ENCODE peak calls at places on chromosomes 16 and 17, in ten cellular contexts. One of them, this sample, is unnamed.

GRCh38 chr17:40616592-40616991 is 31.0 kb downstream of the SMARCE1 start:
- DNase-seq in breast epithelium: no peak
- DNase-seq in prostate gland: no peak
- DNase-seq in uterus: no peak
- DNase-seq in aorta: no peak
- DNase-seq in tibial artery: no peak
- DNase-seq in transverse colon: no peak
- DNase-seq in WERI-Rb-1: no peak
- DNase-seq in left ventricle myocardium inferior: no peak
- DNase-seq in CD8-positive, alpha-beta memory T cell: no peak
- DNase-seq in this sample: no peak

GRCh38 chr17:52383493-52384100 is 225.1 kb upstream of the CA10 start:
- DNase-seq in aorta: no peak
- DNase-seq in CD8-positive, alpha-beta memory T cell: no peak
- DNase-seq in breast epithelium: peak
- DNase-seq in transverse colon: peak
- DNase-seq in uterus: no peak
- DNase-seq in WERI-Rb-1: peak
- DNase-seq in tibial artery: no peak
- DNase-seq in left ventricle myocardium inferior: no peak
- DNase-seq in prostate gland: peak
- DNase-seq in this sample: no peak

GRCh38 chr17:78351449-78352006 is 8.3 kb downstream of the SOCS3 start:
- DNase-seq in tibial artery: peak
- DNase-seq in WERI-Rb-1: no peak
- DNase-seq in transverse colon: peak
- DNase-seq in left ventricle myocardium inferior: peak
- DNase-seq in prostate gland: peak
- DNase-seq in breast epithelium: peak
- DNase-seq in uterus: peak
- DNase-seq in aorta: peak
- DNase-seq in CD8-positive, alpha-beta memory T cell: no peak
- DNase-seq in this sample: peak

GRCh38 chr16:11796227-11797165 is 562 bp downstream of the ZC3H7A start:
- DNase-seq in uterus: peak
- DNase-seq in transverse colon: peak
- DNase-seq in breast epithelium: peak
- DNase-seq in tibial artery: peak
- DNase-seq in left ventricle myocardium inferior: peak
- DNase-seq in prostate gland: peak
- DNase-seq in CD8-positive, alpha-beta memory T cell: peak
- DNase-seq in WERI-Rb-1: peak
- DNase-seq in aorta: peak
- DNase-seq in this sample: peak

GRCh38 chr17:65314212-65314611 is 177.0 kb downstream of the RGS9 start:
- DNase-seq in prostate gland: no peak
- DNase-seq in CD8-positive, alpha-beta memory T cell: no peak
- DNase-seq in transverse colon: no peak
- DNase-seq in left ventricle myocardium inferior: no peak
- DNase-seq in WERI-Rb-1: no peak
- DNase-seq in aorta: no peak
- DNase-seq in uterus: no peak
- DNase-seq in breast epithelium: no peak
- DNase-seq in tibial artery: no peak
- DNase-seq in this sample: no peak

GRCh38 chr17:7716901-7717755 is at the start of gene DNAH2:
- DNase-seq in aorta: peak
- DNase-seq in left ventricle myocardium inferior: peak
- DNase-seq in prostate gland: peak
- DNase-seq in WERI-Rb-1: peak
- DNase-seq in transverse colon: peak
- DNase-seq in breast epithelium: peak
- DNase-seq in tibial artery: peak
- DNase-seq in uterus: peak
- DNase-seq in CD8-positive, alpha-beta memory T cell: no peak
- DNase-seq in this sample: peak

GRCh38 chr17:44147812-44148211 is 6.1 kb downstream of the HROB start:
- DNase-seq in transverse colon: no peak
- DNase-seq in WERI-Rb-1: no peak
- DNase-seq in left ventricle myocardium inferior: peak
- DNase-seq in tibial artery: no peak
- DNase-seq in CD8-positive, alpha-beta memory T cell: no peak
- DNase-seq in breast epithelium: no peak
- DNase-seq in uterus: no peak
- DNase-seq in aorta: no peak
- DNase-seq in prostate gland: no peak
- DNase-seq in this sample: no peak

GRCh38 chr17:78341559-78342437 is 18.1 kb downstream of the SOCS3 start:
- DNase-seq in left ventricle myocardium inferior: peak
- DNase-seq in WERI-Rb-1: no peak
- DNase-seq in aorta: peak
- DNase-seq in breast epithelium: no peak
- DNase-seq in uterus: peak
- DNase-seq in CD8-positive, alpha-beta memory T cell: peak
- DNase-seq in tibial artery: peak
- DNase-seq in prostate gland: peak
- DNase-seq in transverse colon: peak
- DNase-seq in this sample: peak

GRCh38 chr17:50095626-50096037 is 481 bp downstream of the PDK2 start:
- DNase-seq in WERI-Rb-1: no peak
- DNase-seq in transverse colon: no peak
- DNase-seq in CD8-positive, alpha-beta memory T cell: no peak
- DNase-seq in uterus: no peak
- DNase-seq in aorta: peak
- DNase-seq in prostate gland: no peak
- DNase-seq in tibial artery: no peak
- DNase-seq in left ventricle myocardium inferior: no peak
- DNase-seq in breast epithelium: no peak
- DNase-seq in this sample: no peak

GRCh38 chr16:11806721-11807120 is 9.7 kb upstream of the ZC3H7A start:
- DNase-seq in left ventricle myocardium inferior: no peak
- DNase-seq in CD8-positive, alpha-beta memory T cell: no peak
- DNase-seq in aorta: no peak
- DNase-seq in WERI-Rb-1: no peak
- DNase-seq in prostate gland: no peak
- DNase-seq in tibial artery: no peak
- DNase-seq in uterus: no peak
- DNase-seq in breast epithelium: no peak
- DNase-seq in transverse colon: no peak
- DNase-seq in this sample: no peak

GRCh38 chr17:67376509-67376891 is 581 bp upstream of the PITPNC1 start:
- DNase-seq in prostate gland: peak
- DNase-seq in tibial artery: no peak
- DNase-seq in aorta: peak
- DNase-seq in uterus: no peak
- DNase-seq in left ventricle myocardium inferior: no peak
- DNase-seq in WERI-Rb-1: no peak
- DNase-seq in CD8-positive, alpha-beta memory T cell: no peak
- DNase-seq in breast epithelium: no peak
- DNase-seq in transverse colon: peak
- DNase-seq in this sample: peak

GRCh38 chr16:1788708-1789100 is 4.8 kb downstream of the IGFALS start:
- DNase-seq in WERI-Rb-1: no peak
- DNase-seq in tibial artery: no peak
- DNase-seq in left ventricle myocardium inferior: no peak
- DNase-seq in transverse colon: no peak
- DNase-seq in breast epithelium: peak
- DNase-seq in prostate gland: peak
- DNase-seq in CD8-positive, alpha-beta memory T cell: no peak
- DNase-seq in aorta: peak
- DNase-seq in uterus: peak
- DNase-seq in this sample: no peak

GRCh38 chr16:55488306-55488705 is 9.3 kb downstream of the MMP2 start:
- DNase-seq in aorta: no peak
- DNase-seq in uterus: peak
- DNase-seq in CD8-positive, alpha-beta memory T cell: no peak
- DNase-seq in breast epithelium: no peak
- DNase-seq in left ventricle myocardium inferior: no peak
- DNase-seq in prostate gland: no peak
- DNase-seq in WERI-Rb-1: no peak
- DNase-seq in tibial artery: peak
- DNase-seq in transverse colon: no peak
- DNase-seq in this sample: no peak

GRCh38 chr17:17051791-17052461 is 9.7 kb downstream of the MPRIP start:
- DNase-seq in breast epithelium: no peak
- DNase-seq in tibial artery: peak
- DNase-seq in prostate gland: no peak
- DNase-seq in CD8-positive, alpha-beta memory T cell: no peak
- DNase-seq in left ventricle myocardium inferior: no peak
- DNase-seq in WERI-Rb-1: no peak
- DNase-seq in aorta: no peak
- DNase-seq in transverse colon: peak
- DNase-seq in uterus: peak
- DNase-seq in this sample: peak

GRCh38 chr16:67013823-67014640 is 14.9 kb upstream of the CBFB start:
- DNase-seq in WERI-Rb-1: peak
- DNase-seq in prostate gland: peak
- DNase-seq in aorta: peak
- DNase-seq in transverse colon: peak
- DNase-seq in CD8-positive, alpha-beta memory T cell: peak
- DNase-seq in uterus: peak
- DNase-seq in tibial artery: peak
- DNase-seq in breast epithelium: peak
- DNase-seq in left ventricle myocardium inferior: peak
- DNase-seq in this sample: peak

GRCh38 chr17:15230866-15231265 is 34.3 kb downstream of the PMP22 start:
- DNase-seq in tibial artery: no peak
- DNase-seq in prostate gland: no peak
- DNase-seq in WERI-Rb-1: no peak
- DNase-seq in breast epithelium: no peak
- DNase-seq in aorta: no peak
- DNase-seq in transverse colon: no peak
- DNase-seq in uterus: no peak
- DNase-seq in CD8-positive, alpha-beta memory T cell: no peak
- DNase-seq in left ventricle myocardium inferior: no peak
- DNase-seq in this sample: no peak
- H3K4me3 ChIP-seq in tibial artery: no peak
- H3K4me3 ChIP-seq in prostate gland: no peak
- H3K4me3 ChIP-seq in WERI-Rb-1: no peak
- H3K4me3 ChIP-seq in breast epithelium: no peak
- H3K4me3 ChIP-seq in aorta: no peak
- H3K4me3 ChIP-seq in transverse colon: no peak
- H3K4me3 ChIP-seq in uterus: no peak
- H3K4me3 ChIP-seq in CD8-positive, alpha-beta memory T cell: no peak
- H3K4me3 ChIP-seq in left ventricle myocardium inferior: no peak
- H3K4me3 ChIP-seq in this sample: no peak

DNA sequence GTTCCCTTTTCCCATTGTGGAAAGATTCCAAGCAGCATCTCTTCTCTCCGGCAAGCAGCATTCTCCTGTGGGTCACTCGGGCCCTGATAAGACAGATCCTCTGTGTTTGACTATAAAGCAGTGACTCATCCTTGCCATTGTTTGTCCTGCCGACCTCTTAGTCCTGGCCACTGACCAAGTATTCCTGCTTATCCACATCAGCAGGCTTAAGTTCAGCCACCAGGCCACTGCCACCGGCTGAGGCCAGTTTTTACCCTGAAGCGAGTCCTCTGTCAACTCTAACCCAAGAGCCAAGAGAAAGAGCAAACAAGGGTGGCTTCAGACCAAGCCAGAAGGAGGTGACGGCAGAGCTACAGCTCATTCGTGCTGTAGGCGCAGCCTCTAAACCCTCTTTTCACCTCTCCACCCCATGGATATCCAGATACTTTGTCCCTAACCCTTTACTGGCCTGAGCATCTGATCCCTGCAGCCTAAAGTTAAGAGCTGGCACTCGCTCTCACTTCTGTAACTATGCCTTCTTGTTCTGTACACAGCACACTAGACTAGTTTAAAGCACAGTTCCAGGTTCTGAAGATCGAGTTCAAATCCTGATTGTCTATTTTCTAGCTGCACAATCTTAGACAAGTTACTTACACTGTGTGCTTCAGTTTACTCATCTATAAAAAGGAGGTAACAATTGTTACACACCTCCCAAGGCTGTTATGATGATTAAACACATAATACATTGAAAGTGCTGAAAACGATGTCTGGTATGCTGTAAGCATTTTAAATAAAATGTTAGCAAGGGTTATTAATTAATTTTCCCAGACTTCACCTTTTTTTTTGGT is 31.0 kb downstream of the SOX9 start:
- DNase-seq in CD8-positive, alpha-beta memory T cell: no peak
- DNase-seq in transverse colon: peak
- DNase-seq in breast epithelium: peak
- DNase-seq in WERI-Rb-1: no peak
- DNase-seq in prostate gland: peak
- DNase-seq in aorta: peak
- DNase-seq in left ventricle myocardium inferior: peak
- DNase-seq in uterus: no peak
- DNase-seq in tibial artery: no peak
- DNase-seq in this sample: no peak
- H3K4me3 ChIP-seq in CD8-positive, alpha-beta memory T cell: no peak
- H3K4me3 ChIP-seq in transverse colon: no peak
- H3K4me3 ChIP-seq in breast epithelium: no peak
- H3K4me3 ChIP-seq in WERI-Rb-1: no peak
- H3K4me3 ChIP-seq in prostate gland: no peak
- H3K4me3 ChIP-seq in aorta: no peak
- H3K4me3 ChIP-seq in left ventricle myocardium inferior: peak
- H3K4me3 ChIP-seq in uterus: no peak
- H3K4me3 ChIP-seq in tibial artery: no peak
- H3K4me3 ChIP-seq in this sample: no peak

DNA sequence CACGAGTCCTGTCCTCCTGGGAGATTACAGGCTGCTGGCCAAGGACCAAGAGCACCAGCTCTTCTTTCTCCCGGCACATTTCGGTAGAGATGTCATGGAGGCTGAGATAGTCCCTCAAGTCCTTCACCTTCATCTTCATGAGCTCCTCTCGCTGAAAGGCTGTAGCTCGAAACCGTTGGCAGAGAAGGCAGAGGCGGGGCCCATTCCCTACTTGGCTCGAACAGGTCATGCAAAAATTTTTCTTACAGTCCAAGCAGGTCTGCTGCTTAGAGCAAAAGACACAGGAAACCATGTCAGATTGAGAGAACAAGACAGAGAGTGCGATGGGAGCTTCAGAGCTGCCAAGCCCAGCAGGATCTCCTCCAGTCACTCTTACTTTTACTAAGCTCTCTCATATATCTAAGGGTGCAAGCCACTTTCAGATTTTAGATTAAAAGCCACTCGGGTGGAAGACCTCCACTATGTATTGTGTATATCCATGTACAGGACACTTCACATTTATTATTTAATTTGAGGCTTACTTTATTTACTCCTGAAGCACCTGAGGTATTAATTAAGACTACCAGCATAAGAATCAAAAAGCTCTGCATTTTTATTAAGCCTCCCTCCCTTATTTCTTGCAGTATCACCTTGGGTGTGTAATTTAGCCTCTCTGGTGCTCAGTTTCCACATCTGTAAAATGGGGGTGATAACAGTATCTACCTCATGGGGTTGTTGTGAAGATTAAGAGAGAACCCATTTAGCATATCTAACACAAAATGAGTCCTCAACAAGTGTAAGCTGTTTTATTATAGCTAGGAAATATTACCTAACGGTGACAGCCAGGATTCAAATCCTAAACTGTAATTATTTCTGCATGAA is 41.4 kb downstream of the LIG3 start:
- DNase-seq in CD8-positive, alpha-beta memory T cell: no peak
- DNase-seq in WERI-Rb-1: no peak
- DNase-seq in uterus: no peak
- DNase-seq in prostate gland: no peak
- DNase-seq in tibial artery: no peak
- DNase-seq in transverse colon: no peak
- DNase-seq in left ventricle myocardium inferior: no peak
- DNase-seq in aorta: no peak
- DNase-seq in breast epithelium: no peak
- DNase-seq in this sample: no peak
- H3K4me3 ChIP-seq in CD8-positive, alpha-beta memory T cell: peak
- H3K4me3 ChIP-seq in WERI-Rb-1: no peak
- H3K4me3 ChIP-seq in uterus: no peak
- H3K4me3 ChIP-seq in prostate gland: no peak
- H3K4me3 ChIP-seq in tibial artery: no peak
- H3K4me3 ChIP-seq in transverse colon: no peak
- H3K4me3 ChIP-seq in left ventricle myocardium inferior: no peak
- H3K4me3 ChIP-seq in aorta: no peak
- H3K4me3 ChIP-seq in breast epithelium: no peak
- H3K4me3 ChIP-seq in this sample: no peak

GRCh38 chr17:27345141-27345904 is 51.4 kb downstream of the WSB1 start:
- DNase-seq in prostate gland: peak
- DNase-seq in breast epithelium: no peak
- DNase-seq in left ventricle myocardium inferior: no peak
- DNase-seq in CD8-positive, alpha-beta memory T cell: no peak
- DNase-seq in WERI-Rb-1: no peak
- DNase-seq in aorta: no peak
- DNase-seq in transverse colon: no peak
- DNase-seq in uterus: no peak
- DNase-seq in tibial artery: no peak
- DNase-seq in this sample: peak
- H3K4me3 ChIP-seq in prostate gland: peak
- H3K4me3 ChIP-seq in breast epithelium: no peak
- H3K4me3 ChIP-seq in left ventricle myocardium inferior: no peak
- H3K4me3 ChIP-seq in CD8-positive, alpha-beta memory T cell: no peak
- H3K4me3 ChIP-seq in WERI-Rb-1: no peak
- H3K4me3 ChIP-seq in aorta: no peak
- H3K4me3 ChIP-seq in transverse colon: no peak
- H3K4me3 ChIP-seq in uterus: no peak
- H3K4me3 ChIP-seq in tibial artery: no peak
- H3K4me3 ChIP-seq in this sample: no peak

This sample was measured in Peyer's patch.